ENCODE peak calls at places on chromosomes 11 and 22, in eight cellular contexts. C is nephron progenitor cell; S is stomach; L is activated T-cell treated with anti-CD3 and anti-CD28 coated beads for 1 hour; R is heart left ventricle; D is iris pigment epithelial cell; H is stimulated activated naive CD4-positive, alpha-beta T cell; F is B cell. J is an unnamed sample.

GRCh38 chr11:70036971-70037882 is 40.9 kb upstream of the ANO1 start:
- DNase-seq in D (no peak), L (no peak), F (no peak), H (no peak), C (no peak), S (peak), R (no peak), J (no peak)

GRCh38 chr22:39351689-39352214 is 2.0 kb downstream of the SYNGR1 start:
- DNase-seq in R (peak), C (peak), H (no peak), L (no peak), D (peak), S (no peak), F (peak), J (no peak)

GRCh38 chr11:117828641-117829368 is 4.3 kb upstream of the FXYD2 start:
- DNase-seq in S (peak), H (peak), F (peak), C (no peak), D (peak), L (peak), R (peak), J (peak)

GRCh38 chr11:2778630-2779498 is 79.1 kb upstream of the KCNQ1OT1 start:
- DNase-seq in S (peak), H (no peak), C (no peak), L (no peak), R (peak), D (peak), F (peak), J (peak)

GRCh38 chr11:46890665-46891064 is 27.7 kb downstream of the LRP4 start:
- DNase-seq in F (no peak), C (no peak), S (no peak), R (no peak), H (no peak), L (no peak), D (peak), J (no peak)

GRCh38 chr11:125947419-125948277 is 1.8 kb downstream of the VSIG10L2 start:
- DNase-seq in C (no peak), S (no peak), R (no peak), D (no peak), F (no peak), H (no peak), L (no peak), J (no peak)

GRCh38 chr11:44067266-44067665 is 1.2 kb downstream of the ACCS start:
- DNase-seq in D (no peak), R (no peak), S (no peak), L (no peak), C (no peak), F (no peak), H (peak), J (no peak)

GRCh38 chr11:129853508-129854228 is 38.0 kb downstream of the TMEM45B start:
- DNase-seq in H (peak), S (peak), F (no peak), R (no peak), L (peak), C (no peak), D (peak), J (peak)

GRCh38 chr11:67053896-67054850 is 2.5 kb upstream of the RHOD start:
- DNase-seq in S (peak), F (no peak), R (no peak), D (peak), H (peak), C (peak), L (no peak), J (no peak)

GRCh38 chr22:48897959-48898358 is 929.7 kb downstream of the BRD1 start:
- DNase-seq in R (no peak), H (no peak), F (no peak), D (no peak), C (no peak), S (no peak), L (no peak), J (no peak)

GRCh38 chr11:108392364-108392763 is 75.0 kb downstream of the C11orf65 start:
- DNase-seq in C (no peak), F (no peak), R (no peak), H (no peak), L (no peak), S (no peak), D (no peak), J (no peak)

GRCh38 chr11:30440510-30440909 is 117.6 kb downstream of the ARL14EP start:
- DNase-seq in D (no peak), F (no peak), C (no peak), L (no peak), S (no peak), R (no peak), H (no peak), J (no peak)

GRCh38 chr11:99316761-99317475 is 296.2 kb downstream of the CNTN5 start:
- DNase-seq in C (no peak), F (no peak), S (no peak), H (no peak), R (peak), L (no peak), D (no peak), J (no peak)

GRCh38 chr11:129639300-129639699 is 176.3 kb upstream of the TMEM45B start:
- DNase-seq in S (no peak), R (no peak), L (no peak), F (no peak), D (peak), H (no peak), C (no peak), J (no peak)

GRCh38 chr11:11105361-11105760 is 247.5 kb upstream of the ZBED5 start:
- DNase-seq in L (no peak), C (no peak), H (no peak), F (no peak), R (no peak), S (no peak), D (no peak), J (no peak)

GRCh38 chr22:11605468-11605981 is 3922.5 kb upstream of the OR11H1 start:
- DNase-seq in H (no peak), D (no peak), R (no peak), C (no peak), F (no peak), L (no peak), S (no peak), J (no peak)

GRCh38 chr11:4076774-4077173 is 17.8 kb upstream of the RRM1 start:
- DNase-seq in R (no peak), L (no peak), D (no peak), F (no peak), S (no peak), C (no peak), H (peak), J (no peak)

GRCh38 chr22:48050836-48051235 is 1288.4 kb downstream of the TBC1D22A start:
- DNase-seq in C (no peak), R (no peak), L (no peak), F (no peak), D (no peak), H (no peak), S (no peak), J (no peak)

GRCh38 chr11:84855846-84856245 is 771.3 kb downstream of the DLG2 start:
- DNase-seq in R (no peak), L (no peak), F (no peak), S (no peak), D (peak), H (no peak), C (no peak), J (no peak)

J was measured in pancreas.